ENCODE peak calls at places on chromosomes 16 and 17, in seven cellular contexts. N, A, G, V, H, R and T are unnamed samples.

GRCh38 chr17:8430966-8431365 is 4.7 kb upstream of the NDEL1 start:
- DNase-seq in V (no peak), H (no peak), A (no peak), G (no peak), R (no peak), N (peak), T (no peak)

GRCh38 chr17:61574542-61575351 is 16.3 kb downstream of the NACA2 start:
- DNase-seq in G (no peak), V (no peak), H (no peak), N (no peak), A (no peak), R (no peak), T (peak)

GRCh38 chr17:77214743-77215142 is 74.0 kb downstream of the SEC14L1 start:
- DNase-seq in V (no peak), A (no peak), N (peak), H (no peak), R (no peak), G (no peak), T (peak)

GRCh38 chr17:2343421-2343820 is 6.1 kb downstream of the SGSM2 start:
- DNase-seq in A (peak), H (peak), N (no peak), R (no peak), V (no peak), G (no peak), T (no peak)

GRCh38 chr17:15171433-15172047 is 93.6 kb downstream of the PMP22 start:
- DNase-seq in A (peak), V (no peak), H (no peak), N (peak), G (no peak), R (peak), T (peak)

GRCh38 chr16:78463591-78463990 is 364.1 kb downstream of the WWOX start:
- DNase-seq in A (no peak), H (no peak), R (no peak), N (no peak), V (no peak), G (no peak), T (no peak)

GRCh38 chr17:48732688-48733629 is 4.4 kb upstream of the HOXB13 start:
- DNase-seq in H (no peak), R (no peak), V (no peak), G (no peak), N (no peak), A (no peak), T (no peak)

GRCh38 chr16:88957887-88958577 is 19.0 kb downstream of the CBFA2T3 start:
- DNase-seq in R (no peak), V (peak), G (no peak), N (peak), A (no peak), H (no peak), T (peak)